ENCODE peak calls at places on chromosomes 11 and 22, in five cellular contexts. E is mucosa of descending colon, W is A549, Q is fibroblast of lung, P is upper lobe of right lung. B is an unnamed sample. For H3K4me1, the result is how much of the 10 kb centered on the place peaks cover.

GRCh38 chr22:31631381-31631780 is 30.6 kb downstream of the PISD start:
- DNase-seq in P (no peak), W (no peak), E (peak), Q (no peak), B (no peak)

GRCh38 chr11:134797411-134798089 is 385.5 kb upstream of the B3GAT1 start:
- DNase-seq in W (no peak), Q (no peak), E (no peak), P (no peak), B (no peak)

GRCh38 chr11:77287615-77288273 is 13.7 kb downstream of the GDPD4 start:
- DNase-seq in P (no peak), W (no peak), Q (peak), E (no peak), B (no peak)

GRCh38 chr11:20584093-20584774 is 15.2 kb upstream of the SLC6A5 start:
- DNase-seq in E (no peak), Q (no peak), W (no peak), P (no peak), B (no peak)

GRCh38 chr11:117200813-117201515 is 1.8 kb downstream of the TAGLN start:
- DNase-seq in Q (no peak), P (no peak), W (no peak), E (peak), B (no peak)

GRCh38 chr11:97912629-97913028 is 1108.1 kb upstream of the CNTN5 start:
- DNase-seq in P (no peak), Q (no peak), W (no peak), E (no peak), B (no peak)

GRCh38 chr11:106156290-106156937 is 79.0 kb downstream of the AASDHPPT start:
- DNase-seq in Q (peak), W (peak), E (no peak), P (no peak), B (no peak)

GRCh38 chr11:691710-692590 is 3.1 kb downstream of the DEAF1 start:
- DNase-seq in E (peak), Q (no peak), W (no peak), P (no peak), B (no peak)

GRCh38 chr11:27386176-27386575 is 23.2 kb upstream of the CCDC34 start:
- DNase-seq in E (no peak), P (no peak), Q (no peak), W (no peak), B (no peak)

GRCh38 chr22:36081023-36081431 is 52.4 kb upstream of the RBFOX2 start:
- DNase-seq in W (no peak), Q (peak), P (no peak), E (peak), B (no peak)

GRCh38 chr22:33831207-33831606 is 89.1 kb downstream of the LARGE1 start:
- DNase-seq in E (no peak), P (no peak), Q (no peak), W (no peak), B (no peak)

DNA sequence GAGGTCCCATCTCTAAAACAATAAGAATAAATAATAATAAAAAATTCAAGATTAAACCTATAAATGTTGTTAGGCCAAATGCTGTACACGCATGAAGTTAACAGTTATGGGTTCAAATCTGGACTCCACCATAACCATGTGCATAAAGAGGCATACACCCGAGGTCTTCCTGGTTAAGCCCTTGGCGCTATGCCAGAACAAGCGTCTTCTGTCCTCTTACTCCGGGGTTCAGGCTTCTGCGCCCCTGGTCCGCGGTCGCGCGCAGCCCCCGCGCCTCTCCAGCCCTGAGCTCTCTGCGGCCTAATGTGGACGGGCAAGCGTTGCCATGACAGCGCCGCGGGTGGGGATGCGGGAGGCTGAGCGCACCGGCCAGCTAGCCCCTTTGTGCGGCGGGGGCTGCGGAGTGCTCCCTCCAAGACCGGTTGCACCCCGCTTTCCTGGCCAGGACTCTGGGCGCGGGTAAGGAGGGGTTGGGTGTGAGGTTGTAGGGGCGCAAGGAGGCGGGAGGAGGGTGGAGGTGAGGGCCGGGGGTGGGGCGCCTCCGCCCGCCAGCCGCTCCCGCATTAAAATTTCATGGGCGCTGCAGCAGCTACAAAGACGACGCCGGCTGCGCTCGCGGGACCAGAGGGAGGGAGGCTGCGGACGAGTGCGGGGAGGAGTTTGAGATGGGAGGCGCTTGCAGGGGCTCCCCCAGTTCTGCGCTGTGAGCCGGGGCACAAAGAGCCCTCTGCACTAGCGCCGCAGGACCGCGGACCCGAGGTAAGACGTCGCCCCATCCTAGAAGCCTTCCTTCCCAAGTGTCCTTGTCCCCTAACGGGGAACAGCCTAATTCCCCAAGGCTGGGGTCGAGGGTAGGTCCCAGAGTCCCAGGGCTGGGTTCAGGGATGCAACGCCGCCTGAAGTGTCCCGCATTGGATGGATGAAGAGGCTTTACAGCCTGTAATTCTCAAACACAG is at the start of gene MIAT:
- DNase-seq in Q (no peak), E (peak), P (peak), W (no peak), B (peak)
- H3K4me3 ChIP-seq in Q (peak), E (no peak), P (peak), W (peak), B (peak)

GRCh38 chr22:26320469-26320868 is 108.6 kb upstream of the ASPHD2 start:
- DNase-seq in E (no peak), P (no peak), Q (no peak), W (no peak), B (no peak)

GRCh38 chr22:26316732-26317131 is 112.3 kb upstream of the ASPHD2 start:
- DNase-seq in E (no peak), P (no peak), W (no peak), Q (no peak), B (no peak)

GRCh38 chr22:26322179-26322905 is 106.7 kb upstream of the ASPHD2 start:
- DNase-seq in E (no peak), W (no peak), Q (no peak), P (no peak), B (no peak)

GRCh38 chr22:26321469-26321913 is 107.6 kb upstream of the ASPHD2 start:
- DNase-seq in P (no peak), E (no peak), Q (no peak), W (no peak), B (no peak)

DNA sequence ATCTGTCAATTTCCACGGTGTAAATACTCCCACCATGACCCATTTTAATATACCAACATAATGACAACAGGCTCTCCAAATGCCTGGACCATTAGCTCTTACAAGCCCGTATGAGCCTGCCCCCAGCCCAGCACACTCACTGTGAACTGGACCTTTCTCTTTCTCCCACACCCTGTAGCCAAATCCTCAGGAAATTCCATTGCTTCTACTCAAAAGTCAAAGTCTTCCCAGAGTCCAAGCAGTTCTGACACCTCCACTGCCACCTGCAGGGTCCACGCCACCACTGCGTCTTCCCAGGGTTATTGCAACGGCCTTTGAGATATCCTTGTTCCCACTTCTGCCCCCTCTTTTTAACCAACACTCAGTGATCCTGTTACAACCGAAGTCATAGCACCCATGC is 110.1 kb upstream of the ASPHD2 start:
- DNase-seq in Q (no peak), P (no peak), E (no peak), W (no peak), B (no peak)
- TF ChIP-seq CTCF in Q (no peak), P (no peak), E (no peak), W (no peak), B (no peak)

GRCh38 chr11:60872124-60872951 is 5.0 kb downstream of the ZP1 start:
- DNase-seq in Q (peak), P (peak), E (peak), W (no peak), B (peak)
- H3K4me1 ChIP-seq in Q (under half), P (under half), E (under half), W (under half), B (under half)

GRCh38 chr11:64248578-64248977 is 1.8 kb upstream of the PPP1R14B start:
- DNase-seq in W (no peak), Q (no peak), E (peak), P (no peak), B (no peak)
- H3K4me3 ChIP-seq in W (no peak), Q (no peak), E (no peak), P (no peak), B (no peak)

GRCh38 chr11:123597859-123598258 is 56.6 kb downstream of the SCN3B start:
- DNase-seq in P (no peak), E (no peak), W (no peak), Q (no peak), B (no peak)
- TF ChIP-seq CTCF in P (no peak), E (no peak), W (no peak), Q (no peak), B (no peak)

GRCh38 chr11:76206077-76206326 is 300 bp downstream of the WNT11 start:
- DNase-seq in W (no peak), E (no peak), Q (no peak), P (no peak), B (no peak)
- H3K4me1 ChIP-seq in W (under half), E (under half), Q (under half), P (under half), B (half or more)